ENCODE peak calls at places on chromosomes 12 and 14, in five cellular contexts. One of them, this sample, is unnamed.
A peak's percentile ranks its signal among the peaks of the same experiment; 100 is the strongest.

GRCh38 chr12:120468271-120468845 is 1.2 kb downstream of the SRSF9 start:
- DNase-seq in left ventricle myocardium inferior: no peak
- DNase-seq in upper lobe of left lung: no peak
- DNase-seq in upper lobe of right lung: peak; percentile 70
- DNase-seq in A549: peak; percentile 25
- DNase-seq in this sample: no peak

GRCh38 chr14:69034612-69035262 is 55.6 kb upstream of the ACTN1 start:
- DNase-seq in upper lobe of left lung: no peak
- DNase-seq in left ventricle myocardium inferior: no peak
- DNase-seq in A549: no peak
- DNase-seq in upper lobe of right lung: no peak
- DNase-seq in this sample: no peak

GRCh38 chr12:10163084-10163483 is 8.8 kb downstream of the OLR1 start:
- DNase-seq in upper lobe of left lung: no peak
- DNase-seq in left ventricle myocardium inferior: no peak
- DNase-seq in upper lobe of right lung: no peak
- DNase-seq in A549: no peak
- DNase-seq in this sample: no peak

GRCh38 chr12:76820888-76821482 is 57.1 kb downstream of the ZDHHC17 start:
- DNase-seq in A549: peak; percentile 39
- DNase-seq in upper lobe of right lung: no peak
- DNase-seq in upper lobe of left lung: no peak
- DNase-seq in left ventricle myocardium inferior: no peak
- DNase-seq in this sample: no peak

GRCh38 chr12:107027304-107028053 is 40.5 kb upstream of the MTERF2 start:
- DNase-seq in upper lobe of right lung: no peak
- DNase-seq in upper lobe of left lung: no peak
- DNase-seq in A549: peak; percentile 60
- DNase-seq in left ventricle myocardium inferior: no peak
- DNase-seq in this sample: no peak

GRCh38 chr12:2324375-2324774 is 271.6 kb downstream of the CACNA1C start:
- DNase-seq in left ventricle myocardium inferior: no peak
- DNase-seq in upper lobe of right lung: no peak
- DNase-seq in A549: no peak
- DNase-seq in upper lobe of left lung: peak; percentile 60
- DNase-seq in this sample: no peak

GRCh38 chr14:76924363-76925151 is 98.3 kb downstream of the LRRC74A start:
- DNase-seq in left ventricle myocardium inferior: no peak
- DNase-seq in upper lobe of right lung: no peak
- DNase-seq in A549: no peak
- DNase-seq in upper lobe of left lung: no peak
- DNase-seq in this sample: no peak

GRCh38 chr12:12803186-12803585 is 10.0 kb upstream of the DDX47 start:
- DNase-seq in A549: peak; percentile 100
- DNase-seq in left ventricle myocardium inferior: no peak
- DNase-seq in upper lobe of left lung: no peak
- DNase-seq in upper lobe of right lung: peak; percentile 81
- DNase-seq in this sample: peak; percentile 93

GRCh38 chr14:83047436-83047835 is 1513.8 kb upstream of the SEL1L start:
- DNase-seq in left ventricle myocardium inferior: no peak
- DNase-seq in A549: no peak
- DNase-seq in upper lobe of right lung: no peak
- DNase-seq in upper lobe of left lung: no peak
- DNase-seq in this sample: no peak

GRCh38 chr14:99793213-99794155 is at the start of gene EML1:
- DNase-seq in upper lobe of right lung: peak; percentile 92
- DNase-seq in upper lobe of left lung: peak; percentile 96
- DNase-seq in left ventricle myocardium inferior: peak; percentile 82
- DNase-seq in A549: peak; percentile 88
- DNase-seq in this sample: peak; percentile 95

GRCh38 chr12:108532061-108532848 is 17.2 kb downstream of the FICD start:
- DNase-seq in upper lobe of right lung: no peak
- DNase-seq in A549: no peak
- DNase-seq in upper lobe of left lung: no peak
- DNase-seq in left ventricle myocardium inferior: no peak
- DNase-seq in this sample: no peak

GRCh38 chr12:122834229-122834920 is 882 bp upstream of the HIP1R start:
- DNase-seq in left ventricle myocardium inferior: no peak
- DNase-seq in A549: peak; percentile 82
- DNase-seq in upper lobe of right lung: no peak
- DNase-seq in upper lobe of left lung: peak; percentile 84
- DNase-seq in this sample: peak; percentile 82

GRCh38 chr14:87522575-87522974 is 470.4 kb downstream of the GALC start:
- DNase-seq in upper lobe of left lung: no peak
- DNase-seq in left ventricle myocardium inferior: no peak
- DNase-seq in upper lobe of right lung: no peak
- DNase-seq in A549: no peak
- DNase-seq in this sample: no peak

GRCh38 chr12:95248604-95249355 is 31.2 kb downstream of the VEZT start:
- DNase-seq in A549: no peak
- DNase-seq in upper lobe of left lung: no peak
- DNase-seq in left ventricle myocardium inferior: no peak
- DNase-seq in upper lobe of right lung: no peak
- DNase-seq in this sample: no peak

GRCh38 chr14:101729382-101729781 is 32.1 kb upstream of the PPP2R5C start:
- DNase-seq in upper lobe of right lung: no peak
- DNase-seq in A549: no peak
- DNase-seq in upper lobe of left lung: no peak
- DNase-seq in left ventricle myocardium inferior: no peak
- DNase-seq in this sample: no peak

GRCh38 chr14:101730626-101731186 is 30.8 kb upstream of the PPP2R5C start:
- DNase-seq in upper lobe of left lung: no peak
- DNase-seq in left ventricle myocardium inferior: no peak
- DNase-seq in A549: no peak
- DNase-seq in upper lobe of right lung: peak; percentile 58
- DNase-seq in this sample: no peak

GRCh38 chr14:101732128-101732527 is 29.4 kb upstream of the PPP2R5C start:
- DNase-seq in upper lobe of left lung: no peak
- DNase-seq in left ventricle myocardium inferior: no peak
- DNase-seq in A549: no peak
- DNase-seq in upper lobe of right lung: no peak
- DNase-seq in this sample: no peak

GRCh38 chr14:101733211-101733610 is 28.3 kb upstream of the PPP2R5C start:
- DNase-seq in A549: no peak
- DNase-seq in left ventricle myocardium inferior: no peak
- DNase-seq in upper lobe of left lung: no peak
- DNase-seq in upper lobe of right lung: no peak
- DNase-seq in this sample: no peak

DNA sequence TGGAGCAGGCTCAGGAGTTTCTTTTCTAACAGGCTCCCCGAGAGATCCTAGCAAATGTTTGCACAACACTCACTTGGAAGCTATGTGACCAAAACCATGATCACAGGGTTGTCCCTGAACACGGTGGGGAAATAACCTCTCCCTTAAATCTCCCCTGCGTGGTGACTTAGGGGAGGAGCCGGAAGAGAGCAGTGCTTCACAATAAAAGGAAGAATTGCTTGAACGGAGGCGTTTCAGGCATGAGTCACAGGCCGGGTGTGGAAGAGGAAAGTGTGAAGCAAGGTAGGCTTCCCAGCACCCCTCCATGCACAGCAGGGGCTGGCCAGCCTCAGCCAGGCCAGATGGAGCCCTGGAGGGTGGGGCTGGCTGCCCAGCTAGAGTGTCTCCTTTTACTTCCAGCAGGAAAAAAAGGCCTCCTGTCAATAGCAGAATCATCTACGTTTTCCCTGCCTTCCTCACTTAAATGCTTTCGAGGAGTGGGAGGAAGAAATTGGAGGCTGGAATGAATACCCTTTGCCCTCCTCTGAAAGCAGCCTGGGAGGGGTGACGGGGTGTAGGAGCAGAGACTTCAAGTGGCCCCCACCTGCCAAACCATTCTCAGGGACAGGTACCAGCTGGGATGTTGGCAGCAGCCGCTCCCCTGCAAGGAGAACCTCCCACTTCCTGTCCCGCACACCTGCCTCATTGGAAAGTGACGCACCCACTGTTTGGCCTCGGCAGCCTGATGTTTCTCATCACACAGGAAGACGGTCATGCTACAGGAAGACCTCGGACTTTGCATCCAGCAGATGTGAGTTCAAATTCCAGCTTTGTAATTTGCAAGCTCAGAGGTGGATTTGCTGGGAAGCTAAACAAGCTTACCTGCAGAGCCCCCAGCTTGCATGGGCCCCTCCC is 30.1 kb upstream of the PPP2R5C start:
- DNase-seq in left ventricle myocardium inferior: no peak
- DNase-seq in upper lobe of right lung: peak; percentile 90
- DNase-seq in A549: peak; percentile 73
- DNase-seq in upper lobe of left lung: peak; percentile 75
- DNase-seq in this sample: peak; percentile 93
- TF ChIP-seq CTCF in left ventricle myocardium inferior: no peak
- TF ChIP-seq CTCF in upper lobe of right lung: no peak
- TF ChIP-seq CTCF in A549: no peak
- TF ChIP-seq CTCF in upper lobe of left lung: no peak
- TF ChIP-seq CTCF in this sample: no peak

GRCh38 chr12:52927964-52928363 is 21.0 kb upstream of the KRT18 start:
- DNase-seq in A549: no peak
- DNase-seq in left ventricle myocardium inferior: no peak
- DNase-seq in upper lobe of left lung: no peak
- DNase-seq in upper lobe of right lung: no peak
- DNase-seq in this sample: no peak

GRCh38 chr12:52924764-52925716 is 20.2 kb upstream of the KRT8 start:
- DNase-seq in left ventricle myocardium inferior: no peak
- DNase-seq in upper lobe of left lung: no peak
- DNase-seq in upper lobe of right lung: no peak
- DNase-seq in A549: peak; percentile 85
- DNase-seq in this sample: no peak

GRCh38 chr12:52925717-52926595 is 21.1 kb upstream of the KRT8 start:
- DNase-seq in A549: no peak
- DNase-seq in left ventricle myocardium inferior: no peak
- DNase-seq in upper lobe of right lung: no peak
- DNase-seq in upper lobe of left lung: no peak
- DNase-seq in this sample: no peak

GRCh38 chr12:52929538-52929937 is 19.4 kb upstream of the KRT18 start:
- DNase-seq in left ventricle myocardium inferior: no peak
- DNase-seq in upper lobe of left lung: no peak
- DNase-seq in A549: no peak
- DNase-seq in upper lobe of right lung: no peak
- DNase-seq in this sample: no peak

GRCh38 chr12:52926596-52927241 is 21.8 kb upstream of the KRT8 start:
- DNase-seq in A549: peak; percentile 63
- DNase-seq in upper lobe of left lung: no peak
- DNase-seq in left ventricle myocardium inferior: no peak
- DNase-seq in upper lobe of right lung: no peak
- DNase-seq in this sample: no peak
- H3K27ac ChIP-seq in A549: peak overlapping the region; percentile 96
- H3K27ac ChIP-seq in upper lobe of left lung: peak overlapping the region; percentile 56
- H3K27ac ChIP-seq in left ventricle myocardium inferior: peak overlapping the region; percentile 64
- H3K27ac ChIP-seq in upper lobe of right lung: peak overlapping the region; percentile 71
- H3K27ac ChIP-seq in this sample: peak overlapping the region; percentile 77

DNA sequence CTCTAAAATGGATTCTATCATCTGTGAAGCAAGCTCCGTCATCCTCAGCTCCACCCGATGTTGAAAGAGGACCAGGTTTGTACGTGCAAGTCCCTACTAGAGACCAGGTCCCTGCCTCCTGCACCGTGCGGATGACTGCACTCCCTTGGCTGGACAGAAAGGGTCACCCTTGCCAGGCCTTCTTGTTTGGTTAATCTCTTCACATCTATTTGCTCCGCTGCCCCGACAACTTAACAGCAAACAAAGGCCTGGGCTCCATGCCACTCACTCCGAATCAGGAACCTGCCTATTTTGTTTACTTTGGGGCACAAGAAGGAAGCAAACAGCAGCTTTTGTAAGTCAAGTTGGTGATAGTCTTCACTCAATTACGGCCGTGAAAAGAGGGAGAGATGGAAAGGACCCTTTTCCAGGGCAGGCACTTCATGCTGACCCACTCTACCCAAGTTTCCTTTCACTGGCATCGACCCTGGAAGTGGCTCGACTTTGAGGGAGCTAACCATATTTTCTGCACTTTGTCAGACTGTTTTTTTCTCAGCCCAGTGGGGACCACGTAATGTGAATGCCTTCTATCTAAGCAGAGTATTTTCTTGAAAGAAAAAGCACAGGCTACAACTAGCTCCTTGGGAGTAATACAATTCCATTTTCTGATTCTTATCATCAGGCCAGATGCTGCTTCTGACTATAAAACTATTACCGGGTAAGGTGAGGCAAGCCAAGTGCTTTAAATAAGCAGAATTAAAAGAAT is 202.6 kb downstream of the FOXN3 start:
- DNase-seq in A549: peak; percentile 49
- DNase-seq in left ventricle myocardium inferior: peak; percentile 73
- DNase-seq in upper lobe of left lung: no peak
- DNase-seq in upper lobe of right lung: peak; percentile 90
- DNase-seq in this sample: no peak
- TF ChIP-seq CTCF in A549: no peak
- TF ChIP-seq CTCF in left ventricle myocardium inferior: peak; percentile 36
- TF ChIP-seq CTCF in upper lobe of left lung: peak; percentile 41
- TF ChIP-seq CTCF in upper lobe of right lung: peak; percentile 33
- TF ChIP-seq CTCF in this sample: no peak

DNA sequence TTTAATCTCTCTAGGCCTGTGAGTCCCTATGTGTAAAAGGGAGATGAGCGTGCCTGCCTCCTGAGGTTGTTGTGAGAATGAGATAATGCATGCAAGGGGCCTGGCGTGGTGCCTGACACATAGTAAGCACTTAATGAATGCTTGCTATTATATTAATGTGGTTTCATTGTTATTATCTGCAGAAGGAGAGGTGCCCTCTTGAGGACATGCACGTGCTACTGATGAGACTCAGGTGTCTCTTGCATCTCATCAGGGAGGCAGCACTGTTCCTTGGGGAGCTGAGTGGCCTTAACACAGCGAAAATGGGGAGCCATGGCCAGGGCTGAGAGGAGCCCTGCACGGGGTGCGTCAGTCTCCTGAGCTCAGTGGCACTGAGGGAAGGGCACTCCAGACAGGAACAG is 29.9 kb upstream of the BCDIN3D start:
- DNase-seq in left ventricle myocardium inferior: no peak
- DNase-seq in upper lobe of right lung: no peak
- DNase-seq in upper lobe of left lung: no peak
- DNase-seq in A549: no peak
- DNase-seq in this sample: no peak
- H3K27ac ChIP-seq in left ventricle myocardium inferior: peak overlapping the region; percentile 19
- H3K27ac ChIP-seq in upper lobe of right lung: no peak overlapping the region
- H3K27ac ChIP-seq in upper lobe of left lung: no peak overlapping the region
- H3K27ac ChIP-seq in A549: no peak overlapping the region
- H3K27ac ChIP-seq in this sample: no peak overlapping the region

DNA sequence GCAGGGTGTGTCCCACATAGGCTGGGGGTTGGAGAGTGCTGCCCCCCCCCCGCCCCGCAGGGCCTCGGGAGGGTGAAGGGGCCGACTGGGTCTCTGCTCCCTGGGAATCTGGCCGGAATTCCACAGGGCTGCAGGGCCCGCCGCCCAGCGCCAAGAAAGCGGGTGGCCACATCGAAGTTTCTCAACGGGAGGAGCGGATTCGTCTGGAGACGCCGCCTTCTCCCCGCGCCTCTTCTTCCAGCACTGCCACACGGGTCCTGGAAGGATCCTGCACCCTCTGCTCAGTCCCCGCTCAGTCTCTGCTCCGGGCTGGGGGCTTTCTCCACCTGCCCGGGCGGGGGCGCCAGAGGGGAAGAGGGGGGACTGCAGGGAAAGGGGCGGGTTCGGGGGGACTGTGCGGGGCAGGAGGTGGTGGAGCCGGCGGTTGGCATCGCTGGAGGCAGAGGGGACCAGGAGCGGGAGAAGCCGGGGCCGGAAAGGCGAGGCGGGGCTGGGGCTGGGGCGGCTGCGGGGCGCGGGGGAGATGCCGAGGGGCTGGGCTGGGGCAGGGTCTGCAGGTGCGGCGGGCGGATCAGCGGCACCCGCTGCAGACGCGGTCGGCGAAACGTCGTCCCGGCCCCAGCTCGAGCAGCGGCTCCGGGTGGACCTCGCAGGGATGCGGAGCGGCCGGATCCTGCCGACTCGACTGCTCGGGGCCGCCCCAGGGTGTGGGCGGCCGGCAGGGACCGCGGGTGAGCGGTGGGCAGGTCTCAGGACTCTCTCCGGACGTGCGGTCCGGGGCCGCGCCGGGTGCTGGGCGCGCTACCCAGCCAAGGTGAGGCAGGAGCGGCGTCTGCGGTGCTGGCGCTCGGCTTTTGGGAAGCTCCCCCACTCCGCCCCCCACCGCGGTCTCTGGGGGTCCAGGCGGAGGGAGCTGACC is 811.4 kb upstream of the TMEM132C start:
- DNase-seq in upper lobe of left lung: peak; percentile 78
- DNase-seq in left ventricle myocardium inferior: no peak
- DNase-seq in A549: no peak
- DNase-seq in upper lobe of right lung: no peak
- DNase-seq in this sample: no peak
- TF ChIP-seq CTCF in upper lobe of left lung: no peak
- TF ChIP-seq CTCF in left ventricle myocardium inferior: no peak
- TF ChIP-seq CTCF in A549: no peak
- TF ChIP-seq CTCF in upper lobe of right lung: no peak
- TF ChIP-seq CTCF in this sample: no peak